ENCODE peak calls at places on chromosome 9, in eight cellular contexts. K is heart left ventricle, Z is sigmoid colon, T is adrenal gland, W is vagina, E is A549, J is GM12891, B is spleen. V is an unnamed sample.

GRCh38 chr9:101176384-101176783 is 147.9 kb downstream of the PLPPR1 start:
- DNase-seq in E (no peak), W (no peak), K (no peak), J (no peak), Z (no peak), B (no peak), T (no peak), V (no peak)

GRCh38 chr9:126203313-126203712 is 123.3 kb upstream of the MVB12B start:
- DNase-seq in E (no peak), J (no peak), W (no peak), K (no peak), B (no peak), Z (no peak), T (no peak), V (no peak)

GRCh38 chr9:134320916-134321570 is 5.2 kb upstream of the RXRA start:
- DNase-seq in E (no peak), B (peak; percentile 77), T (peak; percentile 26), J (no peak), Z (peak; percentile 64), K (peak; percentile 46), W (no peak), V (peak; percentile 80)

GRCh38 chr9:23123048-23123632 is 676.5 kb downstream of the DMRTA1 start:
- DNase-seq in Z (no peak), T (peak; percentile 19), W (no peak), B (no peak), J (no peak), K (no peak), E (no peak), V (peak; percentile 13)

GRCh38 chr9:75967556-75967955 is 77.1 kb downstream of the PCSK5 start:
- DNase-seq in W (no peak), B (no peak), T (no peak), J (no peak), Z (no peak), K (no peak), E (no peak), V (no peak)

GRCh38 chr9:17013010-17013409 is 121.8 kb upstream of the CNTLN start:
- DNase-seq in J (no peak), T (no peak), Z (no peak), E (no peak), K (no peak), B (no peak), W (no peak), V (no peak)

GRCh38 chr9:105055922-105056321 is 128.0 kb upstream of the ABCA1 start:
- DNase-seq in B (no peak), E (no peak), J (no peak), W (no peak), Z (no peak), K (no peak), T (no peak), V (no peak)

GRCh38 chr9:122609810-122610209 is 4.7 kb upstream of the OR1Q1 start:
- DNase-seq in B (no peak), T (no peak), J (no peak), W (no peak), K (no peak), Z (no peak), E (no peak), V (no peak)

GRCh38 chr9:135281661-135282000 is 194.2 kb downstream of the OLFM1 start:
- DNase-seq in Z (no peak), K (no peak), J (no peak), T (no peak), B (no peak), W (no peak), E (no peak), V (no peak)

GRCh38 chr9:124660341-124660801 is 110.7 kb downstream of the NR6A1 start:
- DNase-seq in B (no peak), J (no peak), W (no peak), K (no peak), T (peak; percentile 10), Z (no peak), E (no peak), V (no peak)

GRCh38 chr9:90526386-90526785 is 116.2 kb downstream of the DIRAS2 start:
- DNase-seq in Z (no peak), T (no peak), W (no peak), J (no peak), E (no peak), B (no peak), K (no peak), V (peak; percentile 74)

GRCh38 chr9:36191290-36191645 is 547 bp downstream of the CLTA start:
- DNase-seq in Z (peak; percentile 72), W (no peak), J (no peak), B (peak; percentile 86), K (peak; percentile 40), T (peak; percentile 30), E (no peak), V (peak; percentile 45)

GRCh38 chr9:2234371-2234893 is 219.3 kb downstream of the SMARCA2 start:
- DNase-seq in J (no peak), E (no peak), W (no peak), T (peak; percentile 15), Z (peak; percentile 71), B (no peak), K (peak; percentile 54), V (peak; percentile 37)

GRCh38 chr9:124501771-124502320 is 5.4 kb downstream of the NR5A1 start:
- DNase-seq in T (peak; percentile 19), J (no peak), K (no peak), Z (no peak), W (no peak), E (no peak), B (peak; percentile 56), V (no peak)

GRCh38 chr9:96567203-96567700 is 52.4 kb downstream of the CDC14B start:
- DNase-seq in J (peak; percentile 40), W (no peak), T (no peak), Z (no peak), B (peak; percentile 87), E (no peak), K (no peak), V (no peak)

GRCh38 chr9:96565684-96566360 is 53.8 kb downstream of the CDC14B start:
- DNase-seq in B (no peak), Z (no peak), W (no peak), E (peak; percentile 15), J (no peak), T (no peak), K (no peak), V (peak; percentile 4)

GRCh38 chr9:96564217-96564616 is 55.4 kb downstream of the CDC14B start:
- DNase-seq in W (no peak), Z (no peak), E (no peak), J (no peak), K (no peak), T (no peak), B (no peak), V (no peak)

GRCh38 chr9:96566401-96567202 is 53.0 kb downstream of the CDC14B start:
- DNase-seq in T (peak; percentile 81), Z (peak; percentile 88), W (no peak), J (peak; percentile 79), B (peak; percentile 95), E (peak; percentile 71), K (peak; percentile 77), V (peak; percentile 84)
- TF ChIP-seq POLR2A in T (peak; percentile 38), Z (no peak), W (no peak), J (peak; percentile 19), B (no peak), E (peak; percentile 20), K (peak; percentile 27), V (peak; percentile 46)

GRCh38 chr9:130188860-130189481 is 16.8 kb downstream of the NCS1 start:
- DNase-seq in B (no peak), T (no peak), K (no peak), E (no peak), J (no peak), Z (no peak), W (no peak), V (no peak)

GRCh38 chr9:130187523-130187846 is 15.3 kb downstream of the NCS1 start:
- DNase-seq in T (no peak), B (no peak), W (no peak), Z (no peak), K (no peak), J (no peak), E (no peak), V (no peak)

GRCh38 chr9:130185494-130186005 is 13.3 kb downstream of the NCS1 start:
- DNase-seq in E (no peak), K (no peak), J (no peak), B (no peak), T (no peak), Z (no peak), W (no peak), V (no peak)

GRCh38 chr9:130186051-130186450 is 13.8 kb downstream of the NCS1 start:
- DNase-seq in T (no peak), W (no peak), B (no peak), Z (peak; percentile 89), J (no peak), E (no peak), K (no peak), V (no peak)

GRCh38 chr9:130186839-130187522 is 14.8 kb downstream of the NCS1 start:
- DNase-seq in E (peak; percentile 97), K (peak; percentile 59), Z (peak; percentile 90), B (no peak), W (no peak), T (peak; percentile 94), J (no peak), V (peak; percentile 90)
- TF ChIP-seq POLR2A in E (no peak), K (no peak), Z (peak; percentile 26), B (no peak), W (no peak), T (peak; percentile 75), J (no peak), V (peak; percentile 39)

GRCh38 chr9:96854877-96855273 is 561 bp upstream of the ZNF782 start:
- DNase-seq in K (no peak), J (no peak), W (no peak), T (no peak), Z (no peak), E (no peak), B (no peak), V (no peak)

GRCh38 chr9:96853711-96854072 is 622 bp downstream of the ZNF782 start:
- DNase-seq in E (no peak), K (no peak), B (no peak), Z (no peak), T (no peak), W (no peak), J (no peak), V (no peak)

GRCh38 chr9:96856363-96857286 is 2.3 kb upstream of the ZNF782 start:
- DNase-seq in E (no peak), W (no peak), K (peak; percentile 52), B (peak; percentile 88), T (peak; percentile 76), Z (no peak), J (no peak), V (peak; percentile 59)

GRCh38 chr9:96852676-96853075 is 1.6 kb downstream of the ZNF782 start:
- DNase-seq in T (no peak), K (no peak), Z (no peak), B (no peak), E (no peak), W (no peak), J (no peak), V (no peak)

GRCh38 chr9:96854073-96854876 is at the start of gene ZNF782:
- DNase-seq in J (peak; percentile 62), Z (peak; percentile 95), W (no peak), K (peak; percentile 95), E (peak; percentile 83), T (peak; percentile 94), B (peak; percentile 96), V (peak; percentile 93)
- TF ChIP-seq POLR2A in J (no peak), Z (peak; percentile 42), W (no peak), K (peak; percentile 76), E (peak; percentile 65), T (peak; percentile 64), B (no peak), V (peak; percentile 66)

DNA sequence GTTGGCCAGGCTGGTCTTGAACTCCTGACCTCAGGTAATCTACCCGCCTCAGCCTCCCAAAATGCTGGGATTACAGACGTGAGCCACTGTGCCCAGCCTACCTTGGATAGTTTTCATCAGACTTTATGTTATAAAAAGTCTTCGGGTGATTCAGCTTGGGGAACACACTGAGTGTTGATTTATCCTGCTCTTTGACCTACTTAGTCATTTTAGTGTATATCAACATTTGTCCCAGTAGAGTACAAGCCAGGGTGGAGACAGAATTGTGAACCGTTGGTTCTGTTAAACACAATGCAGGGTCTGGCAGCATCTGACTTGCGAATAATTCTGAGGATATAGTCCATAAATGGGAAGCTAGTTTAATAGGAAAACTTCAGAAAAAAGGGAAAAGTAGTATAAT is 39.7 kb downstream of the NFX1 start:
- DNase-seq in K (no peak), Z (no peak), W (no peak), B (no peak), T (no peak), E (peak; percentile 27), J (no peak), V (no peak)
- TF ChIP-seq POLR2A in K (no peak), Z (no peak), W (no peak), B (no peak), T (no peak), E (no peak), J (no peak), V (no peak)

V was measured in thyroid gland.